ENCODE peak calls at places on chromosome 2, in six cellular contexts. J is AML-193, V is NCI-H510A treated with DMSO at 0.1 percent for 48 hours, X is fibroblast of lung, U is psoas muscle, Y is activated B cell treated with CpG ODN at 0.5 μM for 24 hours. R is an unnamed sample.

GRCh38 chr2:72985891-72986683 is 68.8 kb downstream of the EMX1 start:
- DNase-seq in J (no peak), V (no peak), X (no peak), U (no peak), Y (no peak), R (no peak)

GRCh38 chr2:235505210-235505741 is 11.4 kb downstream of the AGAP1 start:
- DNase-seq in J (no peak), V (no peak), X (no peak), U (no peak), Y (no peak), R (no peak)

GRCh38 chr2:148990968-148991367 is 47.5 kb upstream of the LYPD6B start:
- DNase-seq in J (no peak), V (peak; percentile 44), X (no peak), U (no peak), Y (no peak), R (no peak)

GRCh38 chr2:53437371-53437770 is 330.2 kb upstream of the CHAC2 start:
- DNase-seq in J (no peak), V (no peak), X (peak; percentile 6), U (no peak), Y (no peak), R (peak; percentile 23)

GRCh38 chr2:6392966-6393365 is 472.7 kb downstream of the CMPK2 start:
- DNase-seq in J (no peak), V (no peak), X (no peak), U (no peak), Y (no peak), R (no peak)

GRCh38 chr2:75157435-75157834 is 41.9 kb downstream of the TACR1 start:
- DNase-seq in J (no peak), V (no peak), X (no peak), U (no peak), Y (no peak), R (no peak)

GRCh38 chr2:119436993-119437772 is 5.5 kb downstream of the TMEM37 start:
- DNase-seq in J (no peak), V (no peak), X (no peak), U (no peak), Y (no peak), R (no peak)

GRCh38 chr2:63863707-63864106 is 22.0 kb downstream of the UGP2 start:
- DNase-seq in J (no peak), V (no peak), X (no peak), U (no peak), Y (no peak), R (no peak)

GRCh38 chr2:75605770-75606535 is 40.6 kb upstream of the MRPL19 start:
- DNase-seq in J (no peak), V (peak; percentile 44), X (peak; percentile 85), U (no peak), Y (no peak), R (peak; percentile 98)

GRCh38 chr2:96867756-96868554 is 1.9 kb downstream of the SEMA4C start:
- DNase-seq in J (no peak), V (no peak), X (peak; percentile 28), U (no peak), Y (no peak), R (no peak)

GRCh38 chr2:174718591-174718990 is 45.7 kb downstream of the CHRNA1 start:
- DNase-seq in J (no peak), V (no peak), X (no peak), U (no peak), Y (no peak), R (no peak)

GRCh38 chr2:52880872-52881271 is 886.7 kb upstream of the CHAC2 start:
- DNase-seq in J (no peak), V (no peak), X (no peak), U (no peak), Y (no peak), R (no peak)

GRCh38 chr2:210442457-210442856 is 34.1 kb downstream of the LANCL1 start:
- DNase-seq in J (no peak), V (no peak), X (no peak), U (no peak), Y (no peak), R (no peak)

GRCh38 chr2:62175728-62176127 is 20.2 kb upstream of the B3GNT2 start:
- DNase-seq in J (no peak), V (no peak), X (no peak), U (no peak), Y (no peak), R (no peak)